ENCODE peak calls at places on chromosomes 4 and X, in five cellular contexts. N is adrenal gland, I is lower lobe of right lung, O is tibial nerve, C is tibial artery. R is an unnamed sample.

GRCh38 chr4:184451726-184452125 is 22.6 kb downstream of the IRF2 start:
- DNase-seq in O (no peak), N (no peak), C (no peak), I (no peak), R (no peak)

GRCh38 chrX:69503228-69503834 is 795 bp upstream of the NALF2 start:
- DNase-seq in I (no peak), O (no peak), C (no peak), N (peak; percentile 57), R (peak; percentile 79)

GRCh38 chr4:186781032-186781917 is 57.6 kb upstream of the FAT1 start:
- DNase-seq in I (no peak), N (no peak), C (no peak), O (no peak), R (no peak)

GRCh38 chr4:3409571-3410091 is 32.1 kb upstream of the HGFAC start:
- DNase-seq in C (no peak), I (no peak), N (peak; percentile 10), O (peak; percentile 4), R (no peak)

GRCh38 chrX:119758682-119759332 is 419 bp downstream of the SOWAHD start:
- DNase-seq in C (no peak), O (no peak), I (no peak), N (peak; percentile 27), R (peak; percentile 16)

GRCh38 chrX:48573690-48574269 is 504 bp upstream of the RBM3 start:
- DNase-seq in N (peak; percentile 48), C (peak; percentile 36), I (peak; percentile 46), O (peak; percentile 14), R (peak; percentile 8)

GRCh38 chr4:41258783-41259182 is 2.1 kb downstream of the UCHL1 start:
- DNase-seq in C (no peak), N (peak; percentile 42), I (no peak), O (no peak), R (peak; percentile 51)

GRCh38 chr4:176601156-176601555 is 191.6 kb downstream of the VEGFC start:
- DNase-seq in N (no peak), O (no peak), C (no peak), I (no peak), R (no peak)

GRCh38 chr4:126698224-126698623 is 934.5 kb upstream of the INTU start:
- DNase-seq in O (no peak), C (no peak), I (no peak), N (no peak), R (no peak)

GRCh38 chrX:44903107-44903506 is 30.1 kb downstream of the KDM6A start:
- DNase-seq in N (no peak), O (no peak), I (no peak), C (no peak), R (no peak)

GRCh38 chr4:39565925-39566630 is 38.8 kb upstream of the UGDH start:
- DNase-seq in N (no peak), C (no peak), I (no peak), O (no peak), R (no peak)

GRCh38 chr4:88106205-88106604 is 52.2 kb downstream of the ABCG2 start:
- DNase-seq in N (no peak), O (no peak), I (no peak), C (no peak), R (no peak)

GRCh38 chrX:53711446-53711845 is 24.9 kb upstream of the HUWE1 start:
- DNase-seq in O (no peak), C (no peak), I (no peak), N (no peak), R (no peak)

GRCh38 chr4:1211371-1211770 is 37.6 kb downstream of the CTBP1 start:
- DNase-seq in O (no peak), N (peak; percentile 7), C (no peak), I (peak; percentile 30), R (no peak)

GRCh38 chr4:24226018-24226417 is 336.2 kb upstream of the PPARGC1A start:
- DNase-seq in O (no peak), I (no peak), N (no peak), C (no peak), R (no peak)

GRCh38 chrX:2708016-2708415 is 16.9 kb downstream of the CD99 start:
- DNase-seq in C (no peak), O (no peak), I (no peak), N (no peak), R (no peak)

GRCh38 chr4:55534306-55534705 is 12.4 kb downstream of the CLOCK start:
- DNase-seq in I (no peak), N (no peak), O (no peak), C (no peak), R (no peak)

GRCh38 chr4:105192474-105192873 is 45.8 kb downstream of the TET2 start:
- DNase-seq in C (no peak), N (no peak), O (no peak), I (no peak), R (no peak)

GRCh38 chr4:152267811-152268210 is 268.1 kb downstream of the FBXW7 start:
- DNase-seq in I (no peak), O (no peak), N (no peak), C (no peak), R (no peak)

GRCh38 chr4:152265149-152265621 is 270.7 kb downstream of the FBXW7 start:
- DNase-seq in O (no peak), I (no peak), N (no peak), C (no peak), R (no peak)

GRCh38 chr4:152264106-152264505 is 271.8 kb downstream of the FBXW7 start:
- DNase-seq in I (no peak), C (no peak), O (no peak), N (no peak), R (no peak)

GRCh38 chr4:152269448-152270191 is 266.3 kb downstream of the FBXW7 start:
- DNase-seq in N (no peak), O (no peak), I (no peak), C (no peak), R (no peak)

DNA sequence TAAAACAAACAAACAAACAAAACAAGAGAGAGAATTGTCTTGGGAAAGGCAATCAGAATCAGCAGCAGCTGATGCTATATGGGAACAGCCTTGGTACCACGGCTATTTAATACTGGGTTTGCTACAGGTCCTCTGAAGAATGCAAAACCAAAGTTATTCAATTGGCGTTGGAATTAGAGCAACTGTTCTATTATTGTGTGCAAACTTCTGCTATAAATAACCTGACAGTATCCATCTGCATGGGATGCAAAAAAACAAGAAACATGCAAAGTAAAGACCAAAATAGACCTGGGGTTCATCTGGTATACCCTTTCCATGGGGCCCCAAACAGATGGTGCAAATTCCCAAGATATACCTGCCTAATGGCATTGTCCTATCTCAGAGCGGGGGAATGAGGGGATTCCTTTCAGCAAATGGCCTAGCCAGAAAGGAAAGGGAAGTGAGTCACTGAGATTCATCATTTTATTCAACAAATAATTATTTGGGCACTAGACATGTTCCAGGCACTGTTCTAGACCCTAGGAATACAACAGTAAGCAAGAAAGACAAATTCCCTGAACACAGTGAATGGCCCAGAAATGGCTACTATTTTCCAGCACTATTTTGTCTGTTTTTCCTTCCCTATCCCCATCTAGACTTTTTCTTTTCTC is 268.9 kb downstream of the FBXW7 start:
- DNase-seq in N (no peak), C (no peak), O (no peak), I (no peak), R (no peak)
- H3K9me3 ChIP-seq in N (no peaks in the 10 kb centered on the region), C (no peaks in the 10 kb centered on the region), O (no peaks in the 10 kb centered on the region), I (no peaks in the 10 kb centered on the region), R (no peaks in the 10 kb centered on the region)

GRCh38 chrX:71938371-71938770 is 27.7 kb downstream of the NHSL2 start:
- DNase-seq in C (no peak), I (no peak), O (no peak), N (no peak), R (peak; percentile 12)

GRCh38 chrX:71941145-71941544 is 30.5 kb downstream of the NHSL2 start:
- DNase-seq in O (no peak), N (no peak), I (no peak), C (no peak), R (no peak)

GRCh38 chrX:71936632-71937031 is 26.0 kb downstream of the NHSL2 start:
- DNase-seq in O (no peak), I (no peak), C (no peak), N (no peak), R (no peak)

GRCh38 chrX:71930298-71930697 is 19.7 kb downstream of the NHSL2 start:
- DNase-seq in I (no peak), C (no peak), N (no peak), O (no peak), R (no peak)

DNA sequence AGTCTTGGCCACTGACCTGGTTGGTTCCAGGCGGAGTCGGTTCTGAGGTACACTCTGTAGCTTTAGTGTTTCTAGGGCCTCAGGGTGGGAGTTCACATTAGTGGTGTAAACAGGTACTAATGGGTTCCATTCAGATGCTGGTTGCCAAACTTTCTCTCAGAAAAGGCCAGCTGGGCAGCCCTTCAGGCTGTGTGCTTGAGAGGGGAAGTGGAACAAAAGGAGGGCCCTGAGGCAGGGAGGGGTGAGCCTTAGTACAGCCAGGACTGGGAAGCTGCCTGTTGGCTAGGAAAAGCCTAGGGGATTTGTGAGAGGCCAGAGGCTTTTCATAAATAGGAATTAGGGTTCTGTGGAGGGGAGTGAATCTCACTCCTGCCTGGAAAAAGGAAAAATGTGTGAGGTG is 24.9 kb downstream of the NHSL2 start:
- DNase-seq in N (no peak), C (peak; percentile 41), O (peak; percentile 26), I (no peak), R (peak; percentile 67)
- H3K9me3 ChIP-seq in N (no peaks in the 10 kb centered on the region), C (no peaks in the 10 kb centered on the region), O (no peaks in the 10 kb centered on the region), I (no peaks in the 10 kb centered on the region), R (no peaks in the 10 kb centered on the region)

DNA sequence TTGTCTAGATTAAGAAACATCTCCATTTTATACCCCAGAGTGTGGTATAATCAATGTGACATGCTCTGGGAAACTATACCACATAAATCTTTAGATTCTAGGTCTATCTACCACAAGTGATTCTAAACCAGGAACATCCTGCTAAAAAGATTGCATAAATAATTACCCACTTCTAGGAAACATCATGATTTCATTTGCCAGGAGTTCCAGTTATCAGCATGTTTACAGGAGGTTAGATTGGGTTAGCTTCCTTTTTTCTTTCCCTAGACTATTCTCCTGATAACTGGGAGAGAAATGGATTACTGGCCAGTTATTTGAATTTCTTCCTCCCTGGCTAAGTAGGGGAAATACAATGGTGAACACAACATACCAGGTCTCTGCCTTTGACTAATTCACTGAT is 230.3 kb upstream of the BOD1L1 start:
- DNase-seq in C (no peak), I (no peak), N (no peak), O (no peak), R (no peak)
- H3K9me3 ChIP-seq in C (peaks cover 4% of the 10 kb centered on the region), I (no peaks in the 10 kb centered on the region), N (no peaks in the 10 kb centered on the region), O (no peaks in the 10 kb centered on the region), R (no peaks in the 10 kb centered on the region)

GRCh38 chr4:28709821-28710330 is 1849.2 kb downstream of the STIM2 start:
- DNase-seq in I (no peak), N (no peak), C (no peak), O (no peak), R (no peak)
- H3K9me3 ChIP-seq in I (no peaks in the 10 kb centered on the region), N (no peaks in the 10 kb centered on the region), C (no peaks in the 10 kb centered on the region), O (no peaks in the 10 kb centered on the region), R (no peaks in the 10 kb centered on the region)

R was measured in thyroid gland.